ENCODE peak calls at places on chromosomes 11 and 22, in four cellular contexts. K, B, L and P are unnamed samples.

GRCh38 chr11:65121447-65121864 is 478 bp downstream of the FAU start:
- DNase-seq in L (no peak), K (no peak), B (peak), P (peak)

GRCh38 chr11:556857-557256 is 3.7 kb downstream of the LMNTD2 start:
- DNase-seq in B (no peak), L (no peak), K (no peak), P (no peak)

GRCh38 chr11:130418210-130418609 is 10.2 kb downstream of the ADAMTS8 start:
- DNase-seq in B (no peak), K (no peak), L (no peak), P (no peak)

GRCh38 chr11:18614667-18615066 is 15.1 kb downstream of the MISFA start:
- DNase-seq in K (no peak), L (no peak), B (no peak), P (no peak)

GRCh38 chr11:69209421-69209820 is 53.7 kb downstream of the SMIM38 start:
- DNase-seq in L (no peak), B (no peak), K (no peak), P (peak)

GRCh38 chr22:25942989-25943411 is 201.0 kb downstream of the MYO18B start:
- DNase-seq in L (no peak), B (no peak), K (no peak), P (no peak)

GRCh38 chr11:63680842-63681207 is 475 bp upstream of the RTN3 start:
- DNase-seq in B (no peak), L (no peak), K (peak), P (no peak)

GRCh38 chr11:114282488-114282887 is 13.7 kb upstream of the NNMT start:
- DNase-seq in B (no peak), K (no peak), L (no peak), P (no peak)

GRCh38 chr11:67002297-67002913 is 20.5 kb upstream of the SYT12 start:
- DNase-seq in L (no peak), B (no peak), K (no peak), P (no peak)

GRCh38 chr22:48535868-48536690 is 1291.6 kb downstream of the BRD1 start:
- DNase-seq in L (no peak), B (no peak), K (no peak), P (no peak)

GRCh38 chr22:49331878-49332277 is 495.8 kb downstream of the BRD1 start:
- DNase-seq in L (no peak), B (peak), K (peak), P (peak)

GRCh38 chr22:27476729-27477128 is 324.8 kb downstream of the MN1 start:
- DNase-seq in K (no peak), L (no peak), B (peak), P (no peak)

GRCh38 chr11:2837096-2837601 is 48.4 kb downstream of the CDKN1C start:
- DNase-seq in B (peak), L (no peak), K (no peak), P (peak)

GRCh38 chr11:88434333-88434976 is 96.9 kb upstream of the CTSC start:
- DNase-seq in L (no peak), B (no peak), K (no peak), P (no peak)

GRCh38 chr22:42074153-42074750 is at the start of gene PHETA2:
- DNase-seq in B (peak), L (no peak), K (peak), P (peak)

GRCh38 chr22:39513791-39514190 is 6.6 kb upstream of the ATF4 start:
- DNase-seq in K (no peak), L (no peak), B (peak), P (no peak)

GRCh38 chr11:8373519-8374432 is 110.1 kb upstream of the LMO1 start:
- DNase-seq in L (no peak), B (no peak), K (no peak), P (no peak)